ENCODE peak calls at places on chromosomes 4 and X, in five cellular contexts. G, O, F, Z and Y are unnamed samples.

GRCh38 chr4:41590591-41590990 is 52.6 kb downstream of the LIMCH1 start:
- DNase-seq in G (no peak), O (peak; percentile 28), F (no peak), Z (no peak), Y (no peak)

GRCh38 chr4:16598241-16599224 is 299.9 kb downstream of the LDB2 start:
- DNase-seq in G (no peak), O (no peak), F (no peak), Z (no peak), Y (no peak)

GRCh38 chr4:53490965-53491622 is 100.2 kb downstream of the LNX1 start:
- DNase-seq in G (no peak), O (peak; percentile 61), F (peak; percentile 35), Z (no peak), Y (peak; percentile 26)

GRCh38 chr4:185018834-185019450 is 652 bp downstream of the HELT start:
- DNase-seq in G (no peak), O (no peak), F (no peak), Z (no peak), Y (no peak)

GRCh38 chr4:168248311-168248710 is 70.2 kb downstream of the DDX60 start:
- DNase-seq in G (no peak), O (no peak), F (no peak), Z (no peak), Y (no peak)

GRCh38 chr4:7457201-7458065 is 22.7 kb upstream of the PSAPL1 start:
- DNase-seq in G (no peak), O (no peak), F (no peak), Z (no peak), Y (no peak)

GRCh38 chr4:55733874-55734437 is 85.6 kb upstream of the EXOC1L start:
- DNase-seq in G (no peak), O (peak; percentile 82), F (peak; percentile 90), Z (no peak), Y (no peak)

GRCh38 chrX:40107291-40108083 is 9.7 kb upstream of the BCOR start:
- DNase-seq in G (no peak), O (no peak), F (peak; percentile 57), Z (no peak), Y (no peak)

GRCh38 chrX:54423161-54423888 is 16.9 kb upstream of the TSR2 start:
- DNase-seq in G (no peak), O (no peak), F (no peak), Z (no peak), Y (no peak)